ENCODE peak calls at places on chromosomes 12 and 14, in six cellular contexts. One of them, this sample, is unnamed.

GRCh38 chr12:47458273-47458672 is 247.6 kb downstream of the RPAP3 start:
- DNase-seq in colonic mucosa: no peak
- DNase-seq in kidney glomerular epithelial cell: peak; percentile 44
- DNase-seq in cardiac muscle cell: peak; percentile 14
- DNase-seq in RWPE1: peak; percentile 46
- DNase-seq in hypothalamus: no peak
- DNase-seq in this sample: no peak

GRCh38 chr14:83163016-83163415 is 1629.4 kb upstream of the SEL1L start:
- DNase-seq in colonic mucosa: no peak
- DNase-seq in kidney glomerular epithelial cell: peak; percentile 23
- DNase-seq in cardiac muscle cell: no peak
- DNase-seq in RWPE1: no peak
- DNase-seq in hypothalamus: no peak
- DNase-seq in this sample: no peak

GRCh38 chr14:106831322-106831720 is 1304.9 kb downstream of the TMEM121 start:
- DNase-seq in colonic mucosa: no peak
- DNase-seq in kidney glomerular epithelial cell: no peak
- DNase-seq in cardiac muscle cell: no peak
- DNase-seq in RWPE1: no peak
- DNase-seq in hypothalamus: no peak
- DNase-seq in this sample: no peak

GRCh38 chr12:113242560-113242959 is 21.3 kb downstream of the TPCN1 start:
- DNase-seq in colonic mucosa: no peak
- DNase-seq in kidney glomerular epithelial cell: peak; percentile 75
- DNase-seq in cardiac muscle cell: no peak
- DNase-seq in RWPE1: no peak
- DNase-seq in hypothalamus: no peak
- DNase-seq in this sample: no peak

GRCh38 chr14:55438066-55438683 is 2.2 kb downstream of the TBPL2 start:
- DNase-seq in colonic mucosa: peak; percentile 38
- DNase-seq in kidney glomerular epithelial cell: peak; percentile 62
- DNase-seq in cardiac muscle cell: peak; percentile 78
- DNase-seq in RWPE1: peak; percentile 64
- DNase-seq in hypothalamus: no peak
- DNase-seq in this sample: peak; percentile 57

GRCh38 chr12:82964446-82964845 is 277.7 kb downstream of the TMTC2 start:
- DNase-seq in colonic mucosa: no peak
- DNase-seq in kidney glomerular epithelial cell: no peak
- DNase-seq in cardiac muscle cell: no peak
- DNase-seq in RWPE1: no peak
- DNase-seq in hypothalamus: no peak
- DNase-seq in this sample: no peak

GRCh38 chr12:47904647-47905312 is at the start of gene VDR:
- DNase-seq in colonic mucosa: peak; percentile 92
- DNase-seq in kidney glomerular epithelial cell: peak; percentile 76
- DNase-seq in cardiac muscle cell: peak; percentile 77
- DNase-seq in RWPE1: peak; percentile 93
- DNase-seq in hypothalamus: peak; percentile 42
- DNase-seq in this sample: peak; percentile 79

GRCh38 chr12:58529114-58529665 is 391.1 kb downstream of the LRIG3 start:
- DNase-seq in colonic mucosa: no peak
- DNase-seq in kidney glomerular epithelial cell: no peak
- DNase-seq in cardiac muscle cell: peak; percentile 58
- DNase-seq in RWPE1: peak; percentile 4
- DNase-seq in hypothalamus: no peak
- DNase-seq in this sample: peak; percentile 91

GRCh38 chr14:78143489-78144145 is 26.6 kb upstream of the NRXN3 start:
- DNase-seq in colonic mucosa: no peak
- DNase-seq in kidney glomerular epithelial cell: peak; percentile 14
- DNase-seq in cardiac muscle cell: no peak
- DNase-seq in RWPE1: peak; percentile 63
- DNase-seq in hypothalamus: no peak
- DNase-seq in this sample: no peak

GRCh38 chr12:103841690-103842584 is 903 bp upstream of the NT5DC3 start:
- DNase-seq in colonic mucosa: peak; percentile 56
- DNase-seq in kidney glomerular epithelial cell: peak; percentile 75
- DNase-seq in cardiac muscle cell: peak; percentile 47
- DNase-seq in RWPE1: peak; percentile 93
- DNase-seq in hypothalamus: no peak
- DNase-seq in this sample: peak; percentile 85

GRCh38 chr14:90453401-90453951 is 56.6 kb downstream of the CALM1 start:
- DNase-seq in colonic mucosa: no peak
- DNase-seq in kidney glomerular epithelial cell: peak; percentile 58
- DNase-seq in cardiac muscle cell: peak; percentile 49
- DNase-seq in RWPE1: no peak
- DNase-seq in hypothalamus: peak; percentile 22
- DNase-seq in this sample: no peak

GRCh38 chr14:63874223-63874622 is 21.4 kb downstream of the SYNE2 start:
- DNase-seq in colonic mucosa: no peak
- DNase-seq in kidney glomerular epithelial cell: no peak
- DNase-seq in cardiac muscle cell: no peak
- DNase-seq in RWPE1: no peak
- DNase-seq in hypothalamus: no peak
- DNase-seq in this sample: no peak

GRCh38 chr14:31572955-31573354 is 11.8 kb downstream of the NUBPL start:
- DNase-seq in colonic mucosa: no peak
- DNase-seq in kidney glomerular epithelial cell: no peak
- DNase-seq in cardiac muscle cell: no peak
- DNase-seq in RWPE1: no peak
- DNase-seq in hypothalamus: no peak
- DNase-seq in this sample: peak; percentile 73

GRCh38 chr12:129089576-129089975 is 236.3 kb downstream of the GLT1D1 start:
- DNase-seq in colonic mucosa: no peak
- DNase-seq in kidney glomerular epithelial cell: no peak
- DNase-seq in cardiac muscle cell: no peak
- DNase-seq in RWPE1: no peak
- DNase-seq in hypothalamus: no peak
- DNase-seq in this sample: no peak

GRCh38 chr12:68166317-68166830 is 6.8 kb upstream of the IFNG start:
- DNase-seq in colonic mucosa: no peak
- DNase-seq in kidney glomerular epithelial cell: no peak
- DNase-seq in cardiac muscle cell: no peak
- DNase-seq in RWPE1: no peak
- DNase-seq in hypothalamus: no peak
- DNase-seq in this sample: no peak

GRCh38 chr14:21098134-21098891 is at the start of gene ZNF219:
- DNase-seq in colonic mucosa: peak; percentile 85
- DNase-seq in kidney glomerular epithelial cell: no peak
- DNase-seq in cardiac muscle cell: peak; percentile 61
- DNase-seq in RWPE1: peak; percentile 85
- DNase-seq in hypothalamus: peak; percentile 31
- DNase-seq in this sample: peak; percentile 52

GRCh38 chr12:132953163-132953425 is 3.0 kb downstream of the ZNF605 start:
- DNase-seq in colonic mucosa: no peak
- DNase-seq in kidney glomerular epithelial cell: no peak
- DNase-seq in cardiac muscle cell: no peak
- DNase-seq in RWPE1: no peak
- DNase-seq in hypothalamus: no peak
- DNase-seq in this sample: no peak

GRCh38 chr14:31154956-31155355 is 52.6 kb downstream of the HECTD1 start:
- DNase-seq in colonic mucosa: no peak
- DNase-seq in kidney glomerular epithelial cell: no peak
- DNase-seq in cardiac muscle cell: no peak
- DNase-seq in RWPE1: no peak
- DNase-seq in hypothalamus: no peak
- DNase-seq in this sample: no peak

GRCh38 chr14:20413785-20414117 is 450 bp upstream of the TEP1 start:
- DNase-seq in colonic mucosa: peak; percentile 36
- DNase-seq in kidney glomerular epithelial cell: peak; percentile 17
- DNase-seq in cardiac muscle cell: no peak
- DNase-seq in RWPE1: peak; percentile 9
- DNase-seq in hypothalamus: no peak
- DNase-seq in this sample: no peak

GRCh38 chr12:65685514-65685913 is 138.8 kb upstream of the HMGA2 start:
- DNase-seq in colonic mucosa: no peak
- DNase-seq in kidney glomerular epithelial cell: no peak
- DNase-seq in cardiac muscle cell: peak; percentile 60
- DNase-seq in RWPE1: peak; percentile 32
- DNase-seq in hypothalamus: no peak
- DNase-seq in this sample: peak; percentile 40

GRCh38 chr12:10207136-10207535 is 5.5 kb upstream of the GABARAPL1 start:
- DNase-seq in colonic mucosa: no peak
- DNase-seq in kidney glomerular epithelial cell: no peak
- DNase-seq in cardiac muscle cell: peak; percentile 22
- DNase-seq in RWPE1: no peak
- DNase-seq in hypothalamus: no peak
- DNase-seq in this sample: no peak

GRCh38 chr14:93458234-93458633 is 27.5 kb downstream of the UNC79 start:
- DNase-seq in colonic mucosa: no peak
- DNase-seq in kidney glomerular epithelial cell: no peak
- DNase-seq in cardiac muscle cell: no peak
- DNase-seq in RWPE1: no peak
- DNase-seq in hypothalamus: no peak
- DNase-seq in this sample: no peak

GRCh38 chr14:104293851-104294627 is 155.7 kb downstream of the KIF26A start:
- DNase-seq in colonic mucosa: peak; percentile 68
- DNase-seq in kidney glomerular epithelial cell: no peak
- DNase-seq in cardiac muscle cell: no peak
- DNase-seq in RWPE1: no peak
- DNase-seq in hypothalamus: no peak
- DNase-seq in this sample: no peak

GRCh38 chr14:94919896-94920295 is 150.0 kb upstream of the GSC start:
- DNase-seq in colonic mucosa: no peak
- DNase-seq in kidney glomerular epithelial cell: no peak
- DNase-seq in cardiac muscle cell: no peak
- DNase-seq in RWPE1: no peak
- DNase-seq in hypothalamus: no peak
- DNase-seq in this sample: no peak

GRCh38 chr14:98200621-98201020 is 1071.4 kb downstream of the BCL11B start:
- DNase-seq in colonic mucosa: no peak
- DNase-seq in kidney glomerular epithelial cell: no peak
- DNase-seq in cardiac muscle cell: no peak
- DNase-seq in RWPE1: no peak
- DNase-seq in hypothalamus: no peak
- DNase-seq in this sample: no peak

GRCh38 chr12:49548822-49549648 is 10.2 kb downstream of the KCNH3 start:
- DNase-seq in colonic mucosa: no peak
- DNase-seq in kidney glomerular epithelial cell: no peak
- DNase-seq in cardiac muscle cell: peak; percentile 39
- DNase-seq in RWPE1: no peak
- DNase-seq in hypothalamus: no peak
- DNase-seq in this sample: peak; percentile 32

GRCh38 chr12:71694099-71694820 is 8.4 kb downstream of the TMEM19 start:
- DNase-seq in colonic mucosa: peak; percentile 60
- DNase-seq in kidney glomerular epithelial cell: no peak
- DNase-seq in cardiac muscle cell: no peak
- DNase-seq in RWPE1: no peak
- DNase-seq in hypothalamus: no peak
- DNase-seq in this sample: peak; percentile 32

GRCh38 chr12:97211421-97211820 is 251.2 kb upstream of the RMST start:
- DNase-seq in colonic mucosa: no peak
- DNase-seq in kidney glomerular epithelial cell: no peak
- DNase-seq in cardiac muscle cell: no peak
- DNase-seq in RWPE1: no peak
- DNase-seq in hypothalamus: no peak
- DNase-seq in this sample: no peak

GRCh38 chr12:78179346-78179745 is 348.7 kb downstream of the NAV3 start:
- DNase-seq in colonic mucosa: no peak
- DNase-seq in kidney glomerular epithelial cell: no peak
- DNase-seq in cardiac muscle cell: no peak
- DNase-seq in RWPE1: no peak
- DNase-seq in hypothalamus: no peak
- DNase-seq in this sample: no peak

GRCh38 chr12:110079477-110080400 is 31.4 kb upstream of the C12orf76 start:
- DNase-seq in colonic mucosa: peak; percentile 27
- DNase-seq in kidney glomerular epithelial cell: no peak
- DNase-seq in cardiac muscle cell: peak; percentile 72
- DNase-seq in RWPE1: no peak
- DNase-seq in hypothalamus: peak; percentile 55
- DNase-seq in this sample: peak; percentile 93